ENCODE peak calls at places on chromosome 6, in eight cellular contexts. L is right atrium auricular region, F is epithelial cell of esophagus, U is endothelial cell, S is AG04450, Y is A549, P is lower lobe of right lung, N is cardiac fibroblast. H is an unnamed sample.

GRCh38 chr6:2158596-2159271 is 86.7 kb downstream of the GMDS start:
- DNase-seq in S (no peak), Y (peak; percentile 86), P (no peak), U (peak; percentile 63), L (no peak), N (peak; percentile 45), F (peak; percentile 70), H (no peak)

GRCh38 chr6:111566873-111567517 is 38.7 kb downstream of the TRAF3IP2 start:
- DNase-seq in N (no peak), P (no peak), Y (no peak), S (no peak), U (peak; percentile 61), L (no peak), F (no peak), H (no peak)

GRCh38 chr6:20447581-20448132 is 46.0 kb downstream of the E2F3 start:
- DNase-seq in L (no peak), S (no peak), P (no peak), Y (no peak), N (peak; percentile 36), F (no peak), U (no peak), H (no peak)

GRCh38 chr6:100664274-100665040 is 199.7 kb upstream of the SIM1 start:
- DNase-seq in F (peak; percentile 51), L (no peak), P (no peak), U (no peak), Y (peak; percentile 20), S (peak; percentile 2), N (peak; percentile 66), H (no peak)

GRCh38 chr6:30100585-30101422 is 12.1 kb downstream of the TRIM31 start:
- DNase-seq in L (no peak), N (no peak), Y (no peak), F (peak; percentile 84), U (peak; percentile 49), S (no peak), P (peak; percentile 75), H (peak; percentile 49)

GRCh38 chr6:6709106-6709505 is 120.6 kb downstream of the LY86 start:
- DNase-seq in P (no peak), N (no peak), F (no peak), Y (no peak), S (no peak), U (no peak), L (no peak), H (no peak)

GRCh38 chr6:143396497-143397228 is 53.8 kb downstream of the ADAT2 start:
- DNase-seq in S (no peak), N (peak; percentile 29), L (no peak), Y (peak; percentile 12), P (no peak), U (no peak), F (peak; percentile 41), H (no peak)

GRCh38 chr6:85679445-85680123 is 36.9 kb upstream of the SYNCRIP start:
- DNase-seq in Y (no peak), L (no peak), F (no peak), N (peak; percentile 28), U (no peak), P (no peak), S (no peak), H (no peak)

GRCh38 chr6:111576302-111576701 is 29.4 kb downstream of the TRAF3IP2 start:
- DNase-seq in L (no peak), S (no peak), Y (no peak), P (no peak), U (no peak), F (no peak), N (no peak), H (no peak)

GRCh38 chr6:146602526-146602925 is 3.8 kb downstream of the ADGB start:
- DNase-seq in N (no peak), P (no peak), Y (no peak), S (no peak), F (no peak), U (no peak), L (no peak), H (no peak)

GRCh38 chr6:135812085-135812526 is 39.4 kb upstream of the PDE7B start:
- DNase-seq in Y (peak; percentile 49), L (no peak), S (no peak), F (no peak), P (no peak), N (peak; percentile 46), U (no peak), H (no peak)

GRCh38 chr6:24927234-24927955 is 8.4 kb downstream of the RIPOR2 start:
- DNase-seq in S (no peak), L (no peak), Y (no peak), U (no peak), F (no peak), P (no peak), N (no peak), H (no peak)

GRCh38 chr6:29641430-29642213 is 8.6 kb upstream of the GABBR1 start:
- DNase-seq in Y (no peak), U (no peak), P (no peak), N (no peak), S (no peak), F (peak; percentile 42), L (no peak), H (no peak)

GRCh38 chr6:43744490-43744889 is 25.5 kb upstream of the VEGFA start:
- DNase-seq in L (no peak), P (no peak), S (no peak), F (no peak), Y (no peak), N (no peak), U (no peak), H (no peak)

GRCh38 chr6:156943816-156944215 is 166.6 kb downstream of the ARID1B start:
- DNase-seq in U (no peak), F (peak; percentile 23), S (no peak), Y (no peak), L (no peak), N (no peak), P (no peak), H (no peak)

GRCh38 chr6:113364781-113365545 is 492.2 kb upstream of the MARCKS start:
- DNase-seq in F (peak; percentile 45), L (no peak), P (no peak), S (no peak), U (no peak), Y (no peak), N (peak; percentile 54), H (no peak)

GRCh38 chr6:132719736-132720448 is 6.0 kb upstream of the VNN1 start:
- DNase-seq in U (no peak), P (no peak), N (no peak), F (no peak), S (no peak), Y (no peak), L (no peak), H (no peak)

GRCh38 chr6:5141046-5141445 is 55.9 kb downstream of the PPP1R3G start:
- DNase-seq in U (no peak), S (no peak), Y (no peak), F (peak; percentile 22), L (peak; percentile 30), P (no peak), N (no peak), H (no peak)

GRCh38 chr6:5146396-5146795 is 61.3 kb downstream of the PPP1R3G start:
- DNase-seq in F (no peak), N (no peak), L (no peak), Y (no peak), U (no peak), S (no peak), P (no peak), H (no peak)

GRCh38 chr6:5142131-5142530 is 57.0 kb downstream of the PPP1R3G start:
- DNase-seq in U (no peak), L (peak; percentile 11), N (no peak), S (no peak), Y (no peak), P (no peak), F (no peak), H (no peak)

GRCh38 chr6:5142915-5143314 is 57.8 kb downstream of the PPP1R3G start:
- DNase-seq in P (no peak), S (no peak), L (no peak), Y (no peak), N (peak; percentile 25), U (no peak), F (no peak), H (no peak)

GRCh38 chr6:5143625-5144311 is 58.6 kb downstream of the PPP1R3G start:
- DNase-seq in Y (peak; percentile 70), U (peak; percentile 84), P (peak; percentile 89), L (peak; percentile 90), F (peak; percentile 79), N (peak; percentile 87), S (peak; percentile 63), H (peak; percentile 71)
- TF ChIP-seq CTCF in Y (peak; percentile 82), U (peak; percentile 85), P (peak; percentile 94), L (peak; percentile 94), F (peak; percentile 88), N (peak; percentile 83), S (peak; percentile 94), H (peak; percentile 81)

GRCh38 chr6:3372184-3372846 is 84.5 kb downstream of the SLC22A23 start:
- DNase-seq in S (no peak), N (no peak), U (no peak), Y (no peak), P (no peak), F (no peak), L (no peak), H (no peak)
- TF ChIP-seq CTCF in S (no peak), N (no peak), U (no peak), Y (no peak), P (no peak), F (peak; percentile 17), L (peak; percentile 11), H (peak; percentile 5)

DNA sequence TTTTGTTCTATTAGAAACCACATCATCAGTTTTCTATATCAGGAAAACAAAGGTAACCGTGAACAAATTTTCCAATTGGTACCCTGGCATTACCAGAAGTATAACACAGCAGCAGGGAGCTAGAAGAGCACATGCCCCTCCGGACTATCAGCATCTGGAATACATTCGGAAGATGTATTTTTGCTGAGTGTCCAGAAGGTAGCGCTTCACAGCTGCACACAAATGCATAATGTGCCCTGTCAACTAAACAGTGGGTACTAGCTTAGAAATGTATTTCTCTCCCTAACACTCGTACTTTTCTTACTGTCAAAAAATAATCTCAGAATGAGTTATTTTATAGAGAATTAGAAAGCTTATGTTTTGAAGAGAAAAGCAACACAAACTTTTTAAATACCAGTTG is 77.6 kb downstream of the HUS1B start:
- DNase-seq in N (peak; percentile 27), F (peak; percentile 21), Y (peak; percentile 26), P (no peak), U (no peak), S (no peak), L (no peak), H (no peak)
- TF ChIP-seq CTCF in N (peak; percentile 24), F (peak; percentile 23), Y (peak; percentile 37), P (no peak), U (no peak), S (peak; percentile 46), L (no peak), H (no peak)

DNA sequence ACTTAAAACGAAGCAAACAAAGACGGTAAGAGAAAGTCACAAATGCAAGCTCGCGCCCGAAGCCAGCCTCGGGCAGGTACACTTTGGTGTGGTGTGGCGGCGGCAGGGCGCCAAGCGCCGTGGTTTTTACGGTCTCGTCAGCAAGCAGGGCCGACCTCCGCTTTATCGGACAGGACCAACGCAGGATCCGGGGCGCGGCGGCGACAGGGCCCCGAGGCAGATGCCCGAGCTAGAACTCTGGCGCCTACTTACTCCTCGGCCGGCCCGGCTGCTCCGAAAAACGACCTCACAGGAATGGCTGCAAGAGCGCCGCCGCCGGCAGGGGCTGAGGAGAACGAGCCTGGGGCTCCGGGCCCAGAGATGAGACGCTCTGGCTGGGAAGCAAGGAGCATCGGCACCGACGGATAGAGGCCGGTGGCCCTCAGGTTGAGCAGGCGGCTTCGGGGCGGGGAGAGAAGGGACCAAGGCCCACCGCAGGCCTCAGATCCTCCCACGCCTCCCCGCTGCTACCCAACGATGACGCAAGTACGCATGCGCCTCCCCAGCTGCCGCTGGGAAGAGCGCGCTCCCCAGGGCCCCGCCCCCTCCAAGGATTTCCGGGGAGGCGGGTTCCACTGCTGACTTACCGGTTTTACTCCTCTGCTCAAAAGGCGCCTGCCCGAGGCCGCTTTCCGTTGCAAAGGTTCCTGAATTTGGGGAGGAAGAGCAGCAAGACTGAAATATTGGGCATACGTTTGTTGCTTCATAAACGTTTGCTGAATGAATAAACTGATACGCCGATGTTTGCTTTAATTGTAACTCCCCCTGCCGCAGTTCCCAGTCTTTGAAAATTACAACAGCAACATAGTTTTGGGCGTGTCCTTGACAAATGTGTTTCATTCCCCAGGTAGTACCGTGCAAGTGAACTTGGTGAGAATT is 60.5 kb downstream of the FAM217A start:
- DNase-seq in L (peak; percentile 92), F (peak; percentile 97), N (peak; percentile 97), U (peak; percentile 94), Y (peak; percentile 95), S (peak; percentile 84), P (peak; percentile 97), H (peak; percentile 90)
- TF ChIP-seq CTCF in L (peak; percentile 70), F (peak; percentile 57), N (peak; percentile 51), U (peak; percentile 12), Y (peak; percentile 26), S (peak; percentile 58), P (peak; percentile 29), H (no peak)